ENCODE peak calls at places on chromosomes 11 and 22, in ten cellular contexts. V is effector memory CD8-positive, alpha-beta T cell; B is AG20443; F is ACHN; T is amniotic stem cell; L is HCT116; Z is activated gamma-delta T cell; E is C1 segment of cervical spinal cord; Y is left ventricle myocardium inferior; W is T-helper 9 cell. C is an unnamed sample.

GRCh38 chr11:114340311-114341131 is 44.3 kb downstream of the NNMT start:
- DNase-seq in V (peak), L (peak), E (no peak), F (peak), W (no peak), T (peak), Z (no peak), B (peak), Y (peak), C (peak)

GRCh38 chr22:25953919-25954318 is 211.9 kb downstream of the MYO18B start:
- DNase-seq in F (no peak), L (no peak), B (no peak), E (no peak), V (no peak), W (no peak), T (no peak), Z (no peak), Y (no peak), C (no peak)

GRCh38 chr11:114015117-114015516 is 40.2 kb downstream of the HTR3A start:
- DNase-seq in Z (no peak), T (no peak), V (no peak), B (no peak), E (no peak), F (no peak), L (no peak), W (no peak), Y (no peak), C (no peak)

GRCh38 chr11:46903846-46904245 is 14.5 kb downstream of the LRP4 start:
- DNase-seq in E (no peak), W (no peak), V (no peak), L (no peak), Z (no peak), Y (peak), T (no peak), F (no peak), B (no peak), C (no peak)

GRCh38 chr11:77085652-77086051 is 17.0 kb upstream of the OMP start:
- DNase-seq in Y (no peak), F (no peak), B (no peak), V (no peak), E (no peak), T (no peak), W (no peak), L (no peak), Z (no peak), C (no peak)

GRCh38 chr22:39472570-39473556 is 16.1 kb downstream of the MGAT3 start:
- DNase-seq in Z (no peak), W (no peak), E (no peak), L (no peak), V (no peak), F (no peak), B (no peak), Y (no peak), T (no peak), C (no peak)

GRCh38 chr22:45731798-45732495 is 60.3 kb downstream of the ATXN10 start:
- DNase-seq in T (no peak), F (peak), Z (no peak), W (no peak), V (no peak), E (no peak), L (no peak), B (no peak), Y (no peak), C (no peak)

GRCh38 chr11:131274233-131274632 is 96.2 kb upstream of the NTM start:
- DNase-seq in V (no peak), L (no peak), T (no peak), W (no peak), E (no peak), Z (no peak), F (no peak), Y (no peak), B (no peak), C (no peak)

GRCh38 chr11:8035225-8035846 is 45.7 kb upstream of the TUB start:
- DNase-seq in E (no peak), W (no peak), Z (no peak), F (no peak), L (no peak), T (no peak), V (no peak), Y (peak), B (no peak), C (no peak)

GRCh38 chr22:19631899-19632670 is 82.2 kb upstream of the SEPTIN5 start:
- DNase-seq in W (no peak), Y (no peak), B (peak), V (no peak), T (peak), E (no peak), F (peak), L (peak), Z (no peak), C (peak)